ENCODE peak calls at places on chromosomes 2 and 18, in seven cellular contexts. T is fibroblast of villous mesenchyme; U is CD8-positive, alpha-beta T cell; Z is brain microvascular endothelial cell; O is GM12865; I is testis; F is transverse colon. W is an unnamed sample.

GRCh38 chr2:147829106-147829505 is 15.7 kb upstream of the ACVR2A start:
- DNase-seq in O (no peak), F (no peak), Z (peak), U (no peak), I (no peak), T (peak), W (peak)

GRCh38 chr2:240956161-240956934 is 42.1 kb upstream of the SNED1 start:
- DNase-seq in F (no peak), U (no peak), O (no peak), T (no peak), Z (no peak), I (peak), W (no peak)

GRCh38 chr18:22417496-22418188 is at the start of gene CTAGE1:
- DNase-seq in T (no peak), O (no peak), I (peak), U (no peak), Z (peak), F (no peak), W (peak)

GRCh38 chr2:104650405-104650996 is 203.4 kb upstream of the POU3F3 start:
- DNase-seq in Z (no peak), U (no peak), F (no peak), I (no peak), T (no peak), O (no peak), W (no peak)

GRCh38 chr2:115574667-115575066 is 1132.2 kb downstream of the DPP10 start:
- DNase-seq in F (no peak), T (no peak), I (no peak), Z (no peak), O (no peak), U (no peak), W (no peak)

GRCh38 chr2:239259173-239259572 is 141.6 kb downstream of the HDAC4 start:
- DNase-seq in U (no peak), Z (no peak), I (no peak), T (no peak), F (peak), O (peak), W (no peak)

GRCh38 chr2:196233033-196233807 is 61.8 kb upstream of the STK17B start:
- DNase-seq in Z (peak), I (no peak), U (no peak), F (peak), T (peak), O (no peak), W (peak)

GRCh38 chr2:20224716-20225293 is at the start of gene SDC1:
- DNase-seq in F (peak), T (peak), O (peak), Z (peak), I (peak), U (no peak), W (peak)

GRCh38 chr2:183678908-183679307 is 554.7 kb downstream of the NUP35 start:
- DNase-seq in F (no peak), O (no peak), Z (no peak), U (no peak), I (no peak), T (no peak), W (no peak)

GRCh38 chr2:2743164-2743571 is 412.1 kb upstream of the MYT1L start:
- DNase-seq in O (no peak), U (no peak), Z (peak), I (peak), T (no peak), F (no peak), W (peak)

GRCh38 chr2:163630836-163631235 is 105.0 kb downstream of the FIGN start:
- DNase-seq in F (no peak), Z (no peak), U (no peak), I (no peak), T (peak), O (no peak), W (no peak)

GRCh38 chr2:229920011-229920781 is 1.6 kb downstream of the TRIP12 start:
- DNase-seq in O (peak), T (no peak), U (peak), F (peak), Z (no peak), I (peak), W (no peak)

GRCh38 chr2:239803764-239804111 is 221.4 kb downstream of the NDUFA10 start:
- DNase-seq in O (no peak), T (no peak), I (no peak), F (no peak), Z (no peak), U (no peak), W (no peak)

GRCh38 chr2:215328066-215328465 is 16.2 kb downstream of the ATIC start:
- DNase-seq in U (no peak), O (no peak), Z (no peak), T (no peak), F (no peak), I (no peak), W (no peak)

GRCh38 chr2:85015653-85016360 is 44.8 kb downstream of the KCMF1 start:
- DNase-seq in T (peak), O (no peak), U (no peak), I (no peak), Z (no peak), F (no peak), W (peak)

GRCh38 chr2:231687133-231687852 is 21.0 kb upstream of the PTMA start:
- DNase-seq in U (peak), T (peak), O (peak), I (no peak), F (peak), Z (no peak), W (peak)

GRCh38 chr18:73563345-73563744 is 584.3 kb downstream of the FBXO15 start:
- DNase-seq in U (no peak), T (peak), Z (peak), F (no peak), I (no peak), O (no peak), W (peak)

GRCh38 chr2:239289545-239289944 is 111.3 kb downstream of the HDAC4 start:
- DNase-seq in T (no peak), U (peak), F (peak), O (no peak), I (peak), Z (no peak), W (no peak)

GRCh38 chr2:177338177-177338721 is 54.3 kb upstream of the AGPS start:
- DNase-seq in I (no peak), Z (peak), T (peak), U (no peak), F (no peak), O (peak), W (peak)

GRCh38 chr2:86199834-86200177 is 549 bp downstream of the MRPL35 start:
- DNase-seq in Z (no peak), O (no peak), F (no peak), T (no peak), I (no peak), U (no peak), W (no peak)

GRCh38 chr18:80119111-80119510 is 10.0 kb downstream of the ADNP2 start:
- DNase-seq in T (no peak), I (no peak), O (no peak), U (no peak), F (no peak), Z (no peak), W (no peak)

GRCh38 chr18:21315741-21316187 is 73.7 kb downstream of the GREB1L start:
- DNase-seq in T (no peak), O (no peak), Z (no peak), I (no peak), F (no peak), U (no peak), W (no peak)

GRCh38 chr2:11355194-11356053 is 11.0 kb upstream of the ROCK2 start:
- DNase-seq in U (no peak), O (no peak), F (no peak), T (no peak), Z (no peak), I (no peak), W (no peak)

GRCh38 chr2:11356760-11357159 is 12.3 kb upstream of the ROCK2 start:
- DNase-seq in O (no peak), U (no peak), Z (no peak), F (no peak), I (no peak), T (no peak), W (no peak)

GRCh38 chr2:11357428-11357972 is 13.1 kb upstream of the ROCK2 start:
- DNase-seq in Z (no peak), U (no peak), F (peak), I (no peak), T (no peak), O (no peak), W (no peak)

GRCh38 chr2:11352781-11353537 is 8.5 kb upstream of the ROCK2 start:
- DNase-seq in Z (no peak), U (no peak), O (no peak), T (no peak), F (no peak), I (no peak), W (no peak)

DNA sequence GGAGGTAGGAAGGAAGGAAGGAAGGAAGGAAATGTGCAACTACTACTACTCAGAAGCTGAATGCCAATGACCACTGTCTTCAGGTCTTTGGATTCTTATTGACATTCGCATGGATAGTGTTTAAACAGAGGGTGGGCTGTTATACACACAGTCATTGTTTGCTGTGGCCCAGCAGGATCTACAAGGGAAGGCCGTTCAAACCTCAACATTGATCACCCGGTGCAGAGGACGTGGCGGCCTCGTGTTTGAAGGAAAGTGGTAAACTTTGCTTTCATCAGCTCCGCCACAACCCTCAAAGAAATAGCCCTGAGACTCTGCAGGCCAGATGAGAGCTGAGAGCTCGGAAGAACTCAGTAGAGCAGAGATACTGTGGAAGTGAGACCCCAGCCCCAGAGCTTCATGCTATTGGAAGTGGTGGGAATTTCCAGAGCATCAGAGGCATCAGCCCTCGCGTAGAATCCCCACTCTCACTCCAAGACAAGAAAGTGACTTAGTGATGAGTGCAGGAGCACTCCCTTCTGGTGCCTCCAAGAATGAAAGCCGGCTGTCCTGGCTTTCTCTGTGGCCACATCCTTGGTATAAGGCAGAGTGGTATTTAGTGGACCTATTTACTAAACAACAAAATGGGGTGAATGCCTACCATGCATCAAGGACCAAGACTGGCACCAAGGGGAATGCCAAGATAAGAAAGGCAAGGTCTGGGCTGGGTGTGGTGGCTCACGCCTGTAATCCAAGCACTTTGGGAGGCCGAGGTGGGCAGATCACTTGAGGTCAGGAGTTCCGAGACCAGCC is 10.1 kb upstream of the ROCK2 start:
- DNase-seq in O (no peak), Z (no peak), F (no peak), T (no peak), U (no peak), I (no peak), W (no peak)
- H3K4me3 ChIP-seq in O (no peak), Z (no peak), F (no peak), T (no peak), U (no peak), I (no peak), W (no peak)

DNA sequence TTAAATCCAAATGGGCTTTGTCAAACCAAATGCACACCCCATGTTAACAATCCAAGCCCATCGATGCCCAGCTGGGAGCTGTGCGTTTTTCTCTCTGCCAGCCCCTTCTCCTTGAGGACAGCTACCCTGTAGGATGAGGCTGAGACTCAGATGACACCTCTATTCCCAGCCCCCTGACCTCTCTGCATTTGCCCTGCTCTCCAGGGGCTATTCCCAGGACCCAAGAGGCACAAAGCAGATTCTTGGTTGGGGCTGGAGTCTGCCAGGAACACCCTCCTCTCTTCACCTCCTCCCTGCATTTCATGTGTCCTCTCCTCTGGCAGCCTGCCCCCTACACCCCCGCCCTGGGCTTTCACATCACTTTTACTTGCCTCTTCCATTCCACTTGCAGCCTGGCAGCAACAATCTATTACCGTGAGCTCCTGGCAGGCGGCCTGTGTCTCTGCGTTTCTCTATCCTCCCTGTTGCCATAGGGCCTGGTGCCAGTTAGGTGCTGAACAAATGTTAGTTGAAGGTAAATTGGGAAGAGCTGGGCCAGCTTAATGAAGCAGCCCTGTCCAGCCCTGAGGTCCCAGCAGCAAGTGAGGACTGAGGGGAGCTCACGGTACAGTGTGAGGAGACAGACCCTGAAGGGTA is 51.8 kb downstream of the ADD2 start:
- DNase-seq in I (no peak), F (no peak), Z (no peak), O (no peak), T (no peak), U (no peak), W (no peak)
- TF ChIP-seq CTCF in I (no peak), F (no peak), Z (no peak), O (no peak), T (no peak), U (no peak), W (no peak)

DNA sequence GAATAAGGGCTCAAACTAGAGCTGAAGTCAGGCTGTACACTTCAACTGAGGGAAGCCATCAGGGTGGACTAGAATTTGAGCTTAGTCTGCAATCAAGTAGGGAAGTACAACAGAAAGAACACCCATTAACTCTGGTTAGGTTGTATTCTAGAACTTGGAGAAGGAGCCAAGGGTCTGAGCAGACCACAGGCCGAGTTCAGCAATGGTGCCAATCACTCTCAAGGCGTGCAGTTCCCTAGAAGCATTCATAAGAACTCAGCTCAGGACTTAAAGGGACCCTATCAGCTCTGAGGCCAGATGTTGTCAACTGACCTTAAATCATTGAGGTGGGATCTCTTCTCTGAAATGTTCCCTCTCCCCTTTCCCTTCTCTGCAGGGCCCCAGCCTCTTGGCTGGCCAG is 97.2 kb downstream of the ZFP36L2 start:
- DNase-seq in I (no peak), F (no peak), U (no peak), Z (no peak), T (no peak), O (no peak), W (no peak)
- H3K4me3 ChIP-seq in I (no peak), F (no peak), U (no peak), Z (no peak), T (no peak), O (no peak), W (no peak)

GRCh38 chr2:106570316-106570715 is 83.2 kb downstream of the CD8B2 start:
- DNase-seq in O (no peak), Z (no peak), F (no peak), U (no peak), I (no peak), T (no peak), W (no peak)

GRCh38 chr2:106577252-106577651 is 90.1 kb downstream of the CD8B2 start:
- DNase-seq in F (no peak), T (no peak), I (no peak), Z (no peak), U (no peak), O (no peak), W (no peak)

GRCh38 chr2:106575955-106576354 is 88.8 kb downstream of the CD8B2 start:
- DNase-seq in T (peak), F (no peak), Z (peak), O (no peak), I (peak), U (no peak), W (peak)

DNA sequence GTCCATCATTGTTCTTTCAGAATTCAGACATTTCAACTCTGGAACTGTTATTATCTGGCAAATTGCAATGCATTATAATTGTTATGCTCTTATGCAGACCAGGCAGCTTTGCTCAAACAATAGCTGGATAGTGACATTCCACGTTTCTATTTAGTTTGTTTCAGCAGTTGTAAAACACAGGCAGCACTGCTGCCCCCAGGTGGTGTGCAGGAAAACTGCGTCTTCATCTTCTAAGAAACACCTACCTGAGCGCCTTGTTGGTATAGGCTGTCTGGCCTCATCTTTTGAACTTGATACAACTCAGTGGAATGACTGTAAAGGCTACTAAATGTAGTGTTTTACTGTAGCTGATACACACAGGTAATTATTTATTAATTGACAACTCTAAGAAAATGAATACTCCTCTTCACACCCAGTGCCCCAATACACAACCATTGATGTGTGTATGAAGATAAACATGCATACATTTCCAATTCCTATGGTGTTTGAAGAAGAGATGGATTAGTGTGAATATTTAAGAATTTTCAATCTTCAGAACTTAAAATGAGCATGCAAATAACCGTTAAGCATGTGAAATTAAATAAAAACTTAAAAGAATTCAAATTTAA is 85.5 kb downstream of the CD8B2 start:
- DNase-seq in O (peak), I (no peak), T (no peak), Z (no peak), F (no peak), U (no peak), W (peak)
- TF ChIP-seq CTCF in O (peak), I (peak), T (peak), Z (peak), F (peak), U (no peak), W (peak)

GRCh38 chr2:188078544-188078943 is 213.1 kb upstream of the GULP1 start:
- DNase-seq in F (no peak), T (no peak), U (no peak), Z (no peak), I (no peak), O (peak), W (no peak)
- H3K4me3 ChIP-seq in F (no peak), T (no peak), U (no peak), Z (no peak), I (no peak), O (no peak), W (no peak)

DNA sequence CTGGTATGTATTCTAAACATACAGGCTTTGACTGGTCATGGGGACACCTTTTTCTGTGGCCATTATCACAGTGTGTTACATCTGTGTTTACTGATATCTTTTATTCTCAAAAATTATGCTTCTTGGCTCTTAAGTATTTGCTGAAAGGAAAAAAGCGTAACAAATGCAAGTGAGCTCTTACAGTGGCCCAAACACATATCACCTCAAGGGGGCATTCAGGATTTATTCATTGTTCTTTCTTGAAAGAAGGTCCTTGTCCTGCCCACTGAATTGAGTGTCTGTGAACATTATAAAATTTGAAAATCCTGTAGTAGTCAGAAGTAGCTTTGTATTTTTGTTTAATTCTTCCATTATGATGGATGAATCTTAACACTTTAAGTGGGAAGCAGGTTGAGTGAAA is 454.5 kb downstream of the XIRP2 start:
- DNase-seq in F (no peak), U (no peak), O (no peak), Z (no peak), T (no peak), I (no peak), W (peak)
- TF ChIP-seq CTCF in F (no peak), U (no peak), O (no peak), Z (peak), T (peak), I (no peak), W (peak)

GRCh38 chr18:23619388-23619873 is 33.1 kb upstream of the NPC1 start:
- DNase-seq in F (peak), U (no peak), T (peak), O (peak), Z (no peak), I (peak), W (peak)
- H3K4me3 ChIP-seq in F (no peak), U (peak), T (peak), O (peak), Z (peak), I (peak), W (peak)

W was measured in cardiac fibroblast.